ENCODE peak calls at places on chromosomes 4 and X, in seven cellular contexts. B, I, R, Z, X, F and W are unnamed samples.

GRCh38 chr4:173218411-173219125 is 50.0 kb downstream of the GALNT7 start:
- DNase-seq in F (no peak), B (no peak), X (no peak), Z (no peak), R (no peak), I (no peak), W (no peak)

GRCh38 chrX:30665471-30665870 is 12.2 kb downstream of the GK start:
- DNase-seq in R (no peak), Z (no peak), I (no peak), F (no peak), B (no peak), X (no peak), W (no peak)

GRCh38 chr4:19005211-19005610 is 983.7 kb upstream of the LCORL start:
- DNase-seq in B (no peak), X (no peak), Z (peak), F (no peak), R (no peak), I (no peak), W (no peak)

GRCh38 chr4:126955292-126956191 is 677.2 kb upstream of the INTU start:
- DNase-seq in X (no peak), B (no peak), I (no peak), Z (peak), F (peak), R (no peak), W (no peak)

GRCh38 chr4:168221298-168221697 is 97.3 kb downstream of the DDX60 start:
- DNase-seq in R (no peak), B (no peak), Z (no peak), F (no peak), X (no peak), I (no peak), W (no peak)

GRCh38 chrX:84729809-84730208 is 227.6 kb upstream of the HDX start:
- DNase-seq in X (no peak), R (no peak), I (no peak), F (peak), B (no peak), Z (peak), W (no peak)

GRCh38 chr4:150722908-150723362 is 141.0 kb downstream of the MAB21L2 start:
- DNase-seq in I (no peak), F (no peak), B (no peak), Z (peak), R (peak), X (peak), W (peak)

GRCh38 chr4:499563-499962 is 553 bp downstream of the PIGG start:
- DNase-seq in B (no peak), X (no peak), Z (no peak), R (no peak), I (no peak), F (no peak), W (no peak)

GRCh38 chr4:139367421-139368090 is 65.3 kb upstream of the NDUFC1 start:
- DNase-seq in R (no peak), Z (no peak), F (no peak), X (no peak), B (no peak), I (no peak), W (no peak)

GRCh38 chr4:105808459-105809041 is 86.7 kb upstream of the NPNT start:
- DNase-seq in X (no peak), B (no peak), I (no peak), R (no peak), F (no peak), Z (no peak), W (no peak)

GRCh38 chr4:15702941-15703403 is at the start of gene BST1:
- DNase-seq in F (peak), I (no peak), Z (no peak), R (peak), B (no peak), X (no peak), W (peak)

GRCh38 chr4:114770624-114771023 is 172.0 kb downstream of the UGT8 start:
- DNase-seq in Z (no peak), F (no peak), B (no peak), R (no peak), X (no peak), I (no peak), W (no peak)
- TF ChIP-seq CTCF in Z (no peak), F (no peak), B (no peak), R (no peak), X (no peak), I (no peak), W (no peak)

GRCh38 chrX:53547668-53548067 is 113.5 kb upstream of the HSD17B10 start:
- DNase-seq in Z (no peak), B (no peak), F (no peak), I (no peak), X (no peak), R (no peak), W (no peak)

GRCh38 chrX:53550756-53551463 is 116.7 kb upstream of the HSD17B10 start:
- DNase-seq in R (no peak), X (no peak), F (no peak), Z (no peak), B (no peak), I (no peak), W (no peak)

GRCh38 chrX:53544936-53545335 is 110.8 kb upstream of the HSD17B10 start:
- DNase-seq in I (no peak), X (no peak), B (no peak), R (no peak), F (no peak), Z (no peak), W (no peak)
- TF ChIP-seq CTCF in I (no peak), X (no peak), B (no peak), R (no peak), F (no peak), Z (no peak), W (no peak)

GRCh38 chr4:167020410-167020809 is 213.9 kb downstream of the SPOCK3 start:
- DNase-seq in X (no peak), B (no peak), I (no peak), Z (no peak), R (no peak), F (peak), W (no peak)
- TF ChIP-seq CTCF in X (no peak), B (peak), I (peak), Z (peak), R (no peak), F (peak), W (no peak)

GRCh38 chrX:107626916-107627315 is 1.4 kb upstream of the PRPS1 start:
- DNase-seq in B (no peak), F (no peak), I (no peak), X (no peak), R (no peak), Z (no peak), W (no peak)

GRCh38 chrX:107630031-107630689 is 1.9 kb downstream of the PRPS1 start:
- DNase-seq in Z (no peak), X (no peak), B (no peak), R (no peak), F (no peak), I (no peak), W (no peak)

GRCh38 chrX:107628662-107629532 is 587 bp downstream of the PRPS1 start:
- DNase-seq in Z (peak), B (peak), X (no peak), F (peak), R (peak), I (peak), W (no peak)

GRCh38 chrX:107627792-107628661 is at the start of gene PRPS1:
- DNase-seq in R (peak), X (peak), Z (peak), F (peak), B (peak), I (peak), W (peak)

DNA sequence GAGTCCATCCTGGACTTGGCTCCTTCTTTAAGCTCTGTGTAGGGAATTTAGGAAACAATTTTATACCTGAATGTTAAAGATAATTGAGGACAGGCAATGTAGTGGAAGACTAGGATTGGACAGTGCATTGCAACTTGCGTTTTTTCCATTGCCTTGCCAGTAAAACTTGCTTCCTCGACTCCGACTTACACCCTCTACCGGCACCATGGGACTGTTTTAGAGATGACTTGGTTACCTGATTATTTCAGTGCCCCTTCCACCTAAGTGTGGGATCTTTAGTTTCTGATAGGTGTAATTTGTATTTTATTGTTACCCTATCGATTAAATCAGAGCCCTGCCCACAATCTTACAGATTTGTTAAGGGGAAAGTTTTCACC is 1.2 kb downstream of the PRPS1 start:
- DNase-seq in R (no peak), B (no peak), Z (no peak), F (no peak), X (no peak), I (no peak), W (no peak)
- TF ChIP-seq CTCF in R (no peak), B (no peak), Z (peak), F (no peak), X (no peak), I (no peak), W (no peak)

GRCh38 chrX:153412746-153413720 is 1.8 kb downstream of the ZFP92 start:
- DNase-seq in I (no peak), Z (no peak), R (no peak), B (no peak), X (no peak), F (no peak), W (no peak)
- TF ChIP-seq CTCF in I (no peak), Z (no peak), R (no peak), B (no peak), X (no peak), F (no peak), W (no peak)

DNA sequence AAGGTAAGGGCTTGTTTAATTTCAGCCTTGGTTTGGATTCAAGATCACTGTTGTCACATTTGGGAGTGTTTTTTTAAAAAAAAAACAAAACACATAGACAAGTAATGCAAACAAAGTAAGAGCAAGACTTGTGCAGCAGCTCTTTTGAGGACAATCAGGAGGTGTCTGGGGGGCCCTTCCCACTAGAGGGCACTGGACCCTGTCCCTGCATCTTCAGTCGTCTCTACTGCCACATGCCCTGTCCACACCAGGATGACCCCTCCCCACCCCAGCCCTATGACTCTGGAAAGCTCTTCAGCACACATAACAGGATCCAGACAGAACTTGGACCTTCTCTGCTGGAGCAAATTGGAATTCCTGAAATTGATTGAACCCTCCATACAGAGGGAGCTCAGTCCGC is 71.0 kb downstream of the USP46 start:
- DNase-seq in I (peak), B (no peak), F (peak), Z (peak), R (no peak), X (no peak), W (no peak)
- TF ChIP-seq CTCF in I (peak), B (peak), F (peak), Z (peak), R (peak), X (no peak), W (no peak)